ENCODE peak calls at places on chromosomes 5 and 9, in four cellular contexts. I is IMR-90, S is H1, D is H9. J is an unnamed sample.

GRCh38 chr5:15823413-15823812 is 323.4 kb downstream of the FBXL7 start:
- DNase-seq in I (peak), S (no peak), D (no peak), J (no peak)

GRCh38 chr5:107500840-107501239 is 169.9 kb downstream of the EFNA5 start:
- DNase-seq in D (no peak), I (no peak), S (no peak), J (no peak)

GRCh38 chr5:50749873-50750272 is 83.4 kb downstream of the PARP8 start:
- DNase-seq in D (no peak), S (no peak), I (no peak), J (no peak)

GRCh38 chr9:64773491-64773931 is 511.5 kb downstream of the FOXD4L5 start:
- DNase-seq in D (peak), S (no peak), I (no peak), J (peak)

GRCh38 chr5:116908537-116908936 is 333.9 kb upstream of the SEMA6A start:
- DNase-seq in I (no peak), D (no peak), S (no peak), J (no peak)

GRCh38 chr5:77629553-77630245 is 8.8 kb downstream of the OTP start:
- DNase-seq in D (peak), I (no peak), S (peak), J (no peak)

GRCh38 chr5:16871746-16872339 is 64.2 kb downstream of the MYO10 start:
- DNase-seq in D (no peak), S (no peak), I (peak), J (no peak)

GRCh38 chr5:56763182-56763581 is 52.2 kb upstream of the MAP3K1 start:
- DNase-seq in D (no peak), I (no peak), S (no peak), J (no peak)

GRCh38 chr5:148145916-148146315 is 22.4 kb upstream of the SPINK14 start:
- DNase-seq in S (no peak), D (no peak), I (peak), J (peak)

GRCh38 chr5:36241636-36242533 is at the start of gene NADK2:
- DNase-seq in D (peak), S (peak), I (peak), J (peak)

GRCh38 chr5:36242534-36243144 is 914 bp upstream of the NADK2 start:
- DNase-seq in S (no peak), I (no peak), D (no peak), J (no peak)

GRCh38 chr5:36239370-36240293 is 2.1 kb downstream of the NADK2 start:
- DNase-seq in D (no peak), I (no peak), S (no peak), J (no peak)

GRCh38 chr5:36238896-36239295 is 2.8 kb downstream of the NADK2 start:
- DNase-seq in I (no peak), S (no peak), D (no peak), J (no peak)

GRCh38 chr5:36240779-36241635 is 718 bp downstream of the NADK2 start:
- DNase-seq in I (peak), S (peak), D (peak), J (peak)
- H4K8ac ChIP-seq in I (peak), S (peak), D (no peak), J (no peak)

GRCh38 chr9:38154501-38155421 is 85.7 kb upstream of the SHB start:
- DNase-seq in D (no peak), I (no peak), S (no peak), J (peak)
- H2BK5ac ChIP-seq in D (no peak), I (no peak), S (no peak), J (no peak)

GRCh38 chr9:81239388-81239787 is 450.0 kb downstream of the TLE1 start:
- DNase-seq in D (no peak), I (no peak), S (no peak), J (peak)
- H3K56ac ChIP-seq in D (no peak), I (no peak), S (no peak), J (no peak)

GRCh38 chr5:133034064-133034463 is 7.7 kb upstream of the ZCCHC10 start:
- DNase-seq in I (no peak), D (no peak), S (no peak), J (no peak)
- H4K8ac ChIP-seq in I (no peak), D (no peak), S (no peak), J (no peak)

GRCh38 chr9:130698514-130698913 is 4.9 kb downstream of the EXOSC2 start:
- DNase-seq in I (peak), D (no peak), S (no peak), J (peak)
- H2BK5ac ChIP-seq in I (peak), D (no peak), S (no peak), J (no peak)

GRCh38 chr5:1268666-1269065 is 26.2 kb downstream of the TERT start:
- DNase-seq in D (no peak), S (no peak), I (no peak), J (no peak)
- H3K56ac ChIP-seq in D (no peak), S (no peak), I (no peak), J (no peak)

DNA sequence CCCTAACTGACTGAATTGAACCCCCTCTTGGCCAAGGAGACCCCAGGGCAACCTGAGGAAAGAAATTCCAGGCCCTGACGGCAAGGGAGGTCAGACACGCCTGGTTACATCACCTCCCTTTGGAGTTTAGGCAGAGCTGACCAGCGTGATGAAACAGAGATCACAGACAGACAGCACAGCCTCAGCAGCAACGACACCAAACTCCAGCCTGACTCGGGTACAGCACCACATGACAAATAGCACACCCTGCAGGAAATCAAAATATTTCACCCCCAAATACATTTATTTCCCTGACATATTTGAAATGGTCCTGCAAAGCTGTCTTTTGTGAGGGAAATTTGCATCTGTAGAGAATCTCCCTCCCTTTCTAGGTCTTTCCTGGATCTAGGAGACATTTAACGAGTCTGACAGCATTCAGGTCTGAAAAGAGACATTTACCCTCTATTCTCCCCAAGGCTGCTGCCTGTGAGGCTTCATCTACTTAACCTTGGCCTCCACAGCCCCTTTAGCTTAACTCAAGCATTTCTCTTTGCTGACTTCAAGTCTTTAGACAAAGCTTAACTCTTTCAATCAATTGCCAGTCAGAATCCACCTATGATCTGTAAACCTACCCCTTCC is 2.6 kb downstream of the QSOX2 start:
- DNase-seq in S (no peak), D (no peak), I (no peak), J (peak)
- H4K8ac ChIP-seq in S (no peak), D (no peak), I (no peak), J (no peak)

J was measured in mesendoderm.